ENCODE peak calls at places on chromosomes 3 and 15, in six cellular contexts. N is foreskin fibroblast, V is fibroblast of the aortic adventitia, Q is cardiac fibroblast, J is K562, D is BJ. G is an unnamed sample.

GRCh38 chr3:72288955-72289707 is 504.2 kb upstream of the PROK2 start:
- DNase-seq in Q (peak; percentile 19), V (no peak), D (no peak), J (peak; percentile 84), N (peak; percentile 65), G (peak; percentile 51)

GRCh38 chr3:13545952-13546454 is 2.9 kb upstream of the FBLN2 start:
- DNase-seq in N (no peak), V (no peak), Q (no peak), J (no peak), D (no peak), G (no peak)

GRCh38 chr15:79310612-79310984 is 314 bp upstream of the TMED3 start:
- DNase-seq in J (no peak), N (no peak), V (peak; percentile 25), Q (peak; percentile 27), D (no peak), G (no peak)

GRCh38 chr15:31280037-31280830 is 46.4 kb upstream of the KLF13 start:
- DNase-seq in J (no peak), D (no peak), Q (no peak), N (no peak), V (no peak), G (no peak)

GRCh38 chr3:55330756-55331155 is 156.3 kb downstream of the WNT5A start:
- DNase-seq in Q (peak; percentile 61), J (no peak), N (no peak), V (no peak), D (peak; percentile 31), G (no peak)

GRCh38 chr3:151446002-151446340 is 14.9 kb downstream of the IGSF10 start:
- DNase-seq in J (no peak), V (no peak), D (no peak), Q (no peak), N (no peak), G (no peak)

GRCh38 chr3:177776656-177777055 is 579.4 kb upstream of the TBL1XR1 start:
- DNase-seq in N (peak; percentile 46), Q (peak; percentile 85), J (no peak), V (peak; percentile 56), D (no peak), G (peak; percentile 83)

GRCh38 chr3:77324115-77324514 is 284.2 kb downstream of the ROBO2 start:
- DNase-seq in N (no peak), D (peak; percentile 18), V (no peak), J (no peak), Q (no peak), G (no peak)

GRCh38 chr3:139236336-139236735 is 107.5 kb upstream of the MRPS22 start:
- DNase-seq in Q (no peak), V (no peak), J (no peak), N (no peak), D (no peak), G (no peak)

GRCh38 chr3:14796403-14797077 is 22.2 kb upstream of the FGD5 start:
- DNase-seq in V (no peak), Q (no peak), J (no peak), D (no peak), N (no peak), G (no peak)

GRCh38 chr3:148078659-148079058 is 619.0 kb upstream of the AGTR1 start:
- DNase-seq in D (no peak), J (no peak), Q (no peak), N (no peak), V (no peak), G (no peak)

GRCh38 chr3:168165390-168166269 is 69.9 kb upstream of the GOLIM4 start:
- DNase-seq in D (peak; percentile 19), V (peak; percentile 90), J (peak; percentile 66), N (peak; percentile 60), Q (peak; percentile 88), G (peak; percentile 38)

GRCh38 chr3:118818386-118818785 is 216.3 kb downstream of the IGSF11 start:
- DNase-seq in Q (peak; percentile 60), V (peak; percentile 66), N (no peak), D (peak; percentile 9), J (no peak), G (peak; percentile 32)

GRCh38 chr3:127035672-127036071 is 52.8 kb downstream of the PLXNA1 start:
- DNase-seq in N (peak; percentile 83), V (peak; percentile 82), Q (peak; percentile 88), J (no peak), D (peak; percentile 14), G (peak; percentile 20)

GRCh38 chr15:52559022-52559421 is 9.8 kb downstream of the ARPP19 start:
- DNase-seq in V (no peak), D (no peak), Q (no peak), N (no peak), J (no peak), G (no peak)

GRCh38 chr3:106699093-106699492 is 678.1 kb upstream of the CCDC54 start:
- DNase-seq in D (no peak), V (no peak), Q (no peak), N (no peak), J (no peak), G (no peak)

GRCh38 chr3:134323966-134324962 is 50.0 kb downstream of the AMOTL2 start:
- DNase-seq in Q (no peak), N (no peak), V (peak; percentile 21), J (no peak), D (no peak), G (no peak)

GRCh38 chr3:102102394-102102793 is 253.1 kb downstream of the NFKBIZ start:
- DNase-seq in Q (no peak), V (no peak), D (no peak), N (no peak), J (no peak), G (no peak)

GRCh38 chr3:129690406-129690805 is 83.9 kb upstream of the PLXND1 start:
- DNase-seq in V (peak; percentile 63), N (peak; percentile 44), Q (peak; percentile 82), D (no peak), J (peak; percentile 62), G (peak; percentile 39)

GRCh38 chr15:60155661-60156060 is 151.6 kb downstream of the FOXB1 start:
- DNase-seq in N (peak; percentile 32), J (no peak), V (peak; percentile 54), D (no peak), Q (peak; percentile 56), G (peak; percentile 10)
- H3K4me3 ChIP-seq in N (no peak overlapping the region), J (no peak overlapping the region), V (no peak overlapping the region), D (no peak overlapping the region), Q (no peak overlapping the region), G (no peak overlapping the region)

GRCh38 chr15:38961886-38962285 is 397.3 kb upstream of the RASGRP1 start:
- DNase-seq in Q (peak; percentile 12), V (peak; percentile 80), D (no peak), J (no peak), N (no peak), G (peak; percentile 6)
- H3K4me3 ChIP-seq in Q (no peak overlapping the region), V (no peak overlapping the region), D (no peak overlapping the region), J (no peak overlapping the region), N (no peak overlapping the region), G (no peak overlapping the region)

DNA sequence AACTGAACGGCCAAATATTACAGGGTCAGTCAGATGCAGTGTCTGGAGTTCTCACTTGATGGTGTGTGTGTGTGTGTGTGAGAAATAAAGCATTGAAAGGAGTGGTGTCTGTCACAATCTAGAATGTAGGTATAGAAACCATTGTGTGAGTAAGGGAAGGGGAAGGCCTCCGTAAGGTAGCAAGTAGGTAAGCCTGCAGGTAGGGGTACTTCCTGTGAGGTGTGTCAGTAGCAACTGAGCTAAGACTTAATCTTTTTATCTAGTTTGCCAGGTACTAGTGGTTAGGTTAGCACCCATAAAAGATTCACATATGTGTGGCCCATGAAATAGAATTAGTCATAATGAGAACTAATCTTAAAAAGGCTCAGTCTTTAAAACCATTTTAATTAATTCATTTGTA is 1517.8 kb downstream of the SI start:
- DNase-seq in D (no peak), N (no peak), Q (no peak), V (no peak), J (no peak), G (no peak)
- H3K4me3 ChIP-seq in D (no peak overlapping the region), N (no peak overlapping the region), Q (no peak overlapping the region), V (no peak overlapping the region), J (no peak overlapping the region), G (no peak overlapping the region)

DNA sequence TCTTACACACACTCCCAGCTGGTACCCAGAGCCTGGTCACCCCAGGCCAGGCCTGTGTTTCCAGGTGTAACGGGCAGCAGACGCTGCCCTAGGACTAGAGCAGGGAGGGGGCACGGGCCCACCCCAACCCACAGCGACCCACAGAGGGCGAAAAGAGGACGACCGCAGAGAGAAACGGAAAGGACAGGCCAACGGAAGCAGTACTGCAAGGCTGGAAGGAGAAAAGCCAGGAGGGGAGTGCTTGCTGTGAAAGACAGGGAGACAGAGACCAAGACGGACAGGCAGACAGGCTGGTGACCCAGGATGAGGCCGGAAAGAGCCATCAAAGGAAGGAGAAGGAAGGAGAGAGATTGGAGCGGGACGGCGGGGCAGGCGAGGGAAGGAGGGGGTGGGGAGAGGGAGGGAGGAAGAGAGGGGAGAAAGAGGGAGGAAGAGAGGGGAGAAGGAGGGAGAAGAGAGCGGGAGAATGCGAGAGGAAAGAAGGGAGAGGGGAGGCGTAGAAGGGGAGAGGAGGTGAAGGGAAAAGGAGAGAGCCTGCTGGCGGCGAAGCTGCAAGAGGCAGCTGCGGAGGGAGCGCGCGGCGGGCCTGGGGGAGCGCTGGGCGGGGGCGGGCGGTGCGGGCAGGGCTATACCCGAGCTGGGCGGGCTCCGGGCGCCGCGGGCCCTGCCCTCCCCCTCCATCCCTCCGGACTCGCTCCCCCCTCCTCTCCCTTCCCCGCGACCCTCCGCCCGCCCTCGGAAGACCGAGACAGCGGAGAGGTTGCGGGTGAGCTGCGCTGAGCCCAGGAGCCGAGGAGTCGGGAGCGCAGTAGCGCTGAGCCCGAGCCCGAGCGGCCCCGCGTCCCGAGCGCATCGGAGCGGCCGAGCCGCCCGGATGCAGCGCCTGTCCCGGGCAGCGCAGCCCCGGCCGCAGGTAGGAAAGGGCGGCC is at the start of gene SLC6A1:
- DNase-seq in D (no peak), J (no peak), Q (no peak), N (no peak), V (no peak), G (no peak)
- H3K4me3 ChIP-seq in D (peak within 1 kb of the TSS; percentile 12), J (no peak within 1 kb of the TSS), Q (peak within 1 kb of the TSS; percentile 11), N (no peak within 1 kb of the TSS), V (no peak within 1 kb of the TSS), G (peak within 1 kb of the TSS; percentile 20)

DNA sequence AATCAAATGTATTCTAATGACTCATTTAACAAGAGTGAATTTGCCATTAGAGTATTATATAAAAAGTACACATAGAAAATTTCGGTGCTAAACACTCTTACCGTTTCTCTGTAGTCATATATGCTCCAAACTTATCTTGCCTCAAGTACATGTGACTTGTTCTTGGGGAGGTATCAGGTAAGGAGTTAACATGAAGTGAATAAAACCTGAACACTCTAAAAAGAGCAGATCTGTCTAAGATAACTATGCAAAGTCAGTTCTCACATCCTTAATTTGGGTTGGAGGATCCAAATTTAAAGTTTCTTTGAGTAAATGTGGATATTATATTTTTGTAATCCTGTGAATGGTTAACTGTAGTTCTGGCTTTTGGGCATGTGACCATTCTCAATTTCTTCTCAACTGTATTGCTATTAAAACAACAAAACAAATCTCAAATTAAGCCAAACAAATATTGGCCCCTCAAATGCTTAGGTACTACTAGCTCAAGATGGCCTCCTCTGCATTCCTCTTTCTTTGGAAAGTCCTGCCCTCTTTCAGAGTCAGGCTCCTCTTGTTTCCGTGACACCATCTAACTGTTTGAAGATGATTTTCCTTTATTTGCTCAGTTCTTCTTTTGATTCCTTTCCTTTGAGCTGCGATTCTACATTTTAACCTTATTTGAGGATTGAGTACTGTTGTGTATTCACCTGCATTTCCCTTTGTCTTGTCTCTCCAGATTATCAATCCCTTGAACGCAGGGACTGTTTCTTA is 4.2 kb downstream of the EDEM1 start:
- DNase-seq in N (no peak), D (no peak), V (no peak), J (no peak), Q (no peak), G (no peak)
- H3K4me3 ChIP-seq in N (no peak overlapping the region), D (no peak overlapping the region), V (no peak overlapping the region), J (no peak overlapping the region), Q (no peak overlapping the region), G (no peak overlapping the region)

GRCh38 chr15:45376967-45377629 is 1.2 kb downstream of the GATM start:
- DNase-seq in D (no peak), Q (no peak), J (no peak), N (no peak), V (no peak), G (no peak)
- H3K4me3 ChIP-seq in D (no peak overlapping the region), Q (no peak overlapping the region), J (no peak overlapping the region), N (no peak overlapping the region), V (no peak overlapping the region), G (peak overlapping the region; percentile 57)

GRCh38 chr3:159854500-159855124 is 134.0 kb upstream of the IL12A start:
- DNase-seq in Q (peak; percentile 98), V (peak; percentile 88), D (peak; percentile 96), J (no peak), N (peak; percentile 93), G (peak; percentile 80)
- H3K4me3 ChIP-seq in Q (peak overlapping the region; percentile 14), V (peak overlapping the region; percentile 40), D (peak overlapping the region; percentile 19), J (no peak overlapping the region), N (peak overlapping the region; percentile 26), G (peak overlapping the region; percentile 41)